ENCODE peak calls at places on chromosomes 1 and 21, in six cellular contexts. A, M, S, B, G and C are unnamed samples.

GRCh38 chr1:78591971-78592370 is 28.3 kb upstream of the IFI44L start:
- DNase-seq in A (no peak), M (no peak), S (no peak), B (no peak), G (no peak), C (no peak)

GRCh38 chr1:37410815-37411214 is 63.6 kb upstream of the ZC3H12A start:
- DNase-seq in A (no peak), M (no peak), S (no peak), B (no peak), G (peak), C (no peak)

GRCh38 chr1:232943679-232944252 is 6.6 kb upstream of the NTPCR start:
- DNase-seq in A (no peak), M (no peak), S (no peak), B (peak), G (no peak), C (no peak)

GRCh38 chr1:246324711-246325110 is 182.4 kb downstream of the SMYD3 start:
- DNase-seq in A (no peak), M (no peak), S (peak), B (no peak), G (no peak), C (no peak)

GRCh38 chr1:178768423-178768822 is 43.4 kb downstream of the RALGPS2 start:
- DNase-seq in A (no peak), M (no peak), S (peak), B (no peak), G (peak), C (no peak)

GRCh38 chr1:231603598-231604275 is 22.9 kb upstream of the DISC1 start:
- DNase-seq in A (peak), M (no peak), S (peak), B (peak), G (peak), C (peak)

GRCh38 chr1:65083263-65083896 is 64.6 kb upstream of the AK4 start:
- DNase-seq in A (no peak), M (no peak), S (no peak), B (no peak), G (no peak), C (no peak)

GRCh38 chr1:159289059-159289458 is 13.1 kb upstream of the FCER1A start:
- DNase-seq in A (no peak), M (no peak), S (no peak), B (no peak), G (no peak), C (no peak)

GRCh38 chr1:187922255-187922654 is 1093.5 kb downstream of the PLA2G4A start:
- DNase-seq in A (no peak), M (no peak), S (no peak), B (no peak), G (no peak), C (no peak)

GRCh38 chr1:62601412-62601971 is 4.2 kb downstream of the ANGPTL3 start:
- DNase-seq in A (no peak), M (no peak), S (no peak), B (no peak), G (no peak), C (no peak)

GRCh38 chr1:26972821-26973220 is 12.6 kb upstream of the KDF1 start:
- DNase-seq in A (no peak), M (no peak), S (no peak), B (no peak), G (no peak), C (no peak)

GRCh38 chr21:25911730-25912401 is 177.1 kb downstream of the GABPA start:
- DNase-seq in A (no peak), M (no peak), S (no peak), B (no peak), G (no peak), C (no peak)

GRCh38 chr21:31732538-31732864 is 583 bp upstream of the SCAF4 start:
- DNase-seq in A (no peak), M (no peak), S (peak), B (no peak), G (no peak), C (no peak)

GRCh38 chr1:27971674-27972073 is 11.9 kb downstream of the XKR8 start:
- DNase-seq in A (no peak), M (no peak), S (no peak), B (no peak), G (peak), C (no peak)

GRCh38 chr1:62180649-62181048 is 14.0 kb upstream of the L1TD1 start:
- DNase-seq in A (no peak), M (no peak), S (no peak), B (no peak), G (no peak), C (no peak)

GRCh38 chr1:58657082-58657481 is 42.8 kb downstream of the MYSM1 start:
- DNase-seq in A (no peak), M (no peak), S (no peak), B (no peak), G (no peak), C (no peak)

GRCh38 chr21:14533555-14534400 is 12.3 kb downstream of the SAMSN1 start:
- DNase-seq in A (no peak), M (no peak), S (peak), B (no peak), G (peak), C (no peak)

GRCh38 chr1:89198500-89199072 is at the start of gene GBP4:
- DNase-seq in A (no peak), M (peak), S (no peak), B (no peak), G (no peak), C (peak)